ENCODE peak calls at places on chromosomes 2 and 18, in four cellular contexts. R, W, A and D are unnamed samples.

GRCh38 chr2:28382755-28383154 is 9.9 kb upstream of the FOSL2 start:
- DNase-seq in W (no peak), R (no peak), A (no peak), D (no peak)

GRCh38 chr2:102514061-102514785 is 41.2 kb downstream of the SLC9A4 start:
- DNase-seq in W (no peak), R (no peak), A (no peak), D (no peak)

GRCh38 chr18:67731853-67732252 is 215.3 kb upstream of the DSEL start:
- DNase-seq in R (no peak), W (no peak), A (no peak), D (no peak)

GRCh38 chr2:95525294-95526035 is 40.9 kb upstream of the TRIM43B start:
- DNase-seq in W (no peak), A (peak; percentile 68), R (peak; percentile 45), D (no peak)

GRCh38 chr18:33697498-33697897 is 119.5 kb downstream of the ASXL3 start:
- DNase-seq in W (no peak), A (no peak), R (no peak), D (no peak)

GRCh38 chr2:48313036-48313877 is 216.7 kb upstream of the STON1 start:
- DNase-seq in A (no peak), W (no peak), R (no peak), D (no peak)

GRCh38 chr18:28494151-28494550 is 317.2 kb upstream of the CDH2 start:
- DNase-seq in W (no peak), R (no peak), A (no peak), D (no peak)

GRCh38 chr2:151315381-151315903 is 26.0 kb upstream of the NMI start:
- DNase-seq in R (no peak), A (no peak), W (peak; percentile 71), D (peak; percentile 43)

GRCh38 chr2:67917332-67918054 is 145.3 kb downstream of the C1D start:
- DNase-seq in W (no peak), R (no peak), A (no peak), D (no peak)

GRCh38 chr2:151872468-151872867 is 44.2 kb upstream of the ARL5A start:
- DNase-seq in R (no peak), W (no peak), A (no peak), D (no peak)

GRCh38 chr2:111671426-111672150 is 212.4 kb downstream of the ANAPC1 start:
- DNase-seq in R (peak; percentile 48), W (no peak), A (no peak), D (no peak)

GRCh38 chr2:200590090-200590489 is 4.3 kb downstream of the AOX1 start:
- DNase-seq in A (no peak), R (no peak), W (no peak), D (peak; percentile 56)

GRCh38 chr2:20012282-20013060 is at the start of gene MATN3:
- DNase-seq in W (peak; percentile 31), A (peak; percentile 68), R (peak; percentile 46), D (peak; percentile 31)

GRCh38 chr2:43226955-43227829 is 786 bp upstream of the ZFP36L2 start:
- DNase-seq in R (peak; percentile 96), A (peak; percentile 97), W (peak; percentile 94), D (peak; percentile 96)

GRCh38 chr18:76824754-76825153 is 2.4 kb downstream of the ZNF236 start:
- DNase-seq in W (no peak), A (no peak), R (no peak), D (no peak)

GRCh38 chr2:33321236-33321731 is 155.2 kb upstream of the RASGRP3 start:
- DNase-seq in A (no peak), R (no peak), W (no peak), D (no peak)

GRCh38 chr2:113283704-113284284 is 5.1 kb upstream of the PAX8 start:
- DNase-seq in A (no peak), R (peak; percentile 50), W (no peak), D (peak; percentile 31)

GRCh38 chr2:181352158-181352557 is 105.0 kb upstream of the ITGA4 start:
- DNase-seq in R (no peak), A (no peak), W (no peak), D (no peak)

GRCh38 chr18:35775887-35776286 is 194.3 kb downstream of the GALNT1 start:
- DNase-seq in R (no peak), W (no peak), A (no peak), D (no peak)

GRCh38 chr2:150548527-150548926 is 61.1 kb upstream of the RND3 start:
- DNase-seq in A (no peak), W (no peak), R (no peak), D (peak; percentile 41)

GRCh38 chr2:234558642-234559041 is 61.8 kb upstream of the ARL4C start:
- DNase-seq in W (no peak), R (no peak), A (no peak), D (no peak)

GRCh38 chr18:62069556-62069955 is 117.3 kb downstream of the PIGN start:
- DNase-seq in R (no peak), A (no peak), W (no peak), D (no peak)

GRCh38 chr2:128446049-128446811 is 127.6 kb upstream of the HS6ST1 start:
- DNase-seq in R (no peak), A (no peak), W (no peak), D (no peak)

GRCh38 chr18:80202264-80202998 is 44.9 kb downstream of the PARD6G start:
- DNase-seq in W (no peak), R (no peak), A (no peak), D (no peak)

GRCh38 chr2:53633441-53633840 is 134.2 kb upstream of the CHAC2 start:
- DNase-seq in R (no peak), A (no peak), W (no peak), D (no peak)

GRCh38 chr2:199092419-199092818 is 365.3 kb downstream of the SATB2 start:
- DNase-seq in R (peak; percentile 32), A (no peak), W (no peak), D (no peak)

GRCh38 chr2:172215172-172215935 is 112.7 kb upstream of the DLX2 start:
- DNase-seq in A (no peak), R (no peak), W (no peak), D (peak; percentile 39)

GRCh38 chr2:233022561-233022960 is 9.5 kb upstream of the NGEF start:
- DNase-seq in R (no peak), W (no peak), A (no peak), D (no peak)

GRCh38 chr18:30746224-30746623 is 296.3 kb downstream of the DSC3 start:
- DNase-seq in R (no peak), A (no peak), W (no peak), D (no peak)

GRCh38 chr2:157261199-157261782 is 3.8 kb downstream of the GALNT5 start:
- DNase-seq in A (no peak), W (no peak), R (peak; percentile 68), D (no peak)

GRCh38 chr18:8662574-8663255 is 42.6 kb upstream of the MTCL1 start:
- DNase-seq in R (no peak), W (no peak), A (no peak), D (no peak)

GRCh38 chr2:218386505-218387368 is 4.7 kb downstream of the SLC11A1 start:
- DNase-seq in A (peak; percentile 44), W (no peak), R (no peak), D (no peak)
- H3K4me1 ChIP-seq in A (peaks cover 11% of the 10 kb centered on the region), W (peaks cover 3% of the 10 kb centered on the region), R (no peaks in the 10 kb centered on the region), D (peaks cover 4% of the 10 kb centered on the region)

DNA sequence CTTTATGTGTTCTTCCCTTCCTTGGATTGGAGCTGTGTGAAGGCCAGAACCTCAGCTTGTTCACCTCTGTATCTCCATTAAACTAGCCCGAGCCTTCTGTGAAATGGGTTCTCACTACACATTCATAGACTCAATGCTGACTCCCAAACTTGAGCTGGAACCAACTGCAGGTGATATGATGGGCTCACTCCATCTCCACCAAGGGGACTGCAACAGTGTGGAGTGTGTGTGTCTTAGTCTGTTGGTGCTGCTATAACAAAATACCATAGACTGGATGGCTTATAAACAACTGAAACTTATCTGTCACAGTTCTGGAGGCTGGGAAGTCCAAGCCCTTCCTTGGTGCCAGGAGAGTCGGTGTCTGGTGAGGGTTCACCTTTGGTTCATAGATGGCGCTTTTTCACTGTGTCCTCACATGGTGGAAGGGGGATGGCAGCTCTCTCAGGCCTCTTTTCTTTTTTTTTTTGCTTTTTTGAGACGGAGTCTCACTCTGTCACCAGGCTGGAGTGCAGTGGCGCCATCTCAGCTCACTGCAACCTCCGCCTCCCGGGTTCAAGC is 94.2 kb upstream of the MAP4K3 start:
- DNase-seq in A (no peak), W (no peak), R (no peak), D (no peak)
- H3K4me1 ChIP-seq in A (peaks cover 28% of the 10 kb centered on the region), W (no peaks in the 10 kb centered on the region), R (no peaks in the 10 kb centered on the region), D (no peaks in the 10 kb centered on the region)

DNA sequence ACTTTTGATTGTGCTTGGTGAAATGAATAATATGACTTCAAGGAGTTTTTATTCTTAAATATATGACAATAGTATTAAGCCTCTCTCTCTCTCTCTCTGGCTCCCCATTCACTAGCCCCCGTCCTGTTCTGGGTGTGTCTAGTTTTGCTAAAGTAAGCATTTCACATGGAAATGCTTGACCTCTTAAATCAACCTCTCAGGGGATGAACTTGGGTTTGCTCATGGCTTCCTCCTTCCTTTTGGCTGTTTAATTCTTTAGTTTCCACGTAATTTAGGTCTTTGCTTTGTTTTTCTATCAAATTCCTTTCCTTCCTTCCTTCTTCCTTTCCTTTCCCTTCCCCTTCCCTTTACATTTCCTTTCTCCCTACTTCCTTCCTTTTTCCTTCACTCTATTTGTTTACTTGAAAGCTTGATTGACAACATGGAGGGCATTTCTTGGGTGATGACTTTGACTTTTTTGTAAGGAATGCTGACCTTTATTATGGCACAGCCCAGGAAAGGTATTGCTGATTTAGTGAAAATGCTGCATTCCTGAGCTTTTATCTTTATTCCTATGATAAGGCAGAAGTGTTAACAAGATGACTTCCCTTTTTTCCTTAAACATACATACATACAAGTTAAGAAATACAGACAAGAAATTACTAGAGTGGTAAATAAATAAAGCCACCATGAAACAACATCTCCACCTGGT is 3.6 kb downstream of the DPP4 start:
- DNase-seq in W (no peak), A (no peak), R (no peak), D (no peak)
- H3K4me1 ChIP-seq in W (peaks cover 4% of the 10 kb centered on the region), A (peaks cover 54% of the 10 kb centered on the region), R (peaks cover 28% of the 10 kb centered on the region), D (peaks cover 9% of the 10 kb centered on the region)

DNA sequence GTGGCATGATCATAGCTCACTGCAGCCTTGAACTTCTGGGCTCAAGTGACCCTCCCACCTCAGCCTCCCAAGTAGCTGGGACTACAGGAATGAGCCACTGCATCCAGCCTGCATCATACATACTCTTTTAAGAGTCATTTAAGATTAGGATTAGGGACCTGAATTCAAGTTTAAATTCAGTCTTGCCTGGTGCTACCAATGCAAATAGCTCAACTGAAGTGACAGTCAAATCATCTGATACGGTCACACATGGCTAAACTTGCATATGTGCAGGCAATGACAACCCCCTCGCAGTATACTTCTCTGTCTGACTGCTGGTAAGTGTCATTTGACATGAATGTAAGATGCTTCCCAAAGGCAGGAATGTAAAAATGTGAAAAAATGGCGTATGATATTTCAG is 31.8 kb upstream of the TMEM131 start:
- DNase-seq in A (no peak), R (no peak), W (no peak), D (no peak)
- H3K4me1 ChIP-seq in A (peaks cover 11% of the 10 kb centered on the region), R (peaks cover 7% of the 10 kb centered on the region), W (peaks cover 2% of the 10 kb centered on the region), D (peaks cover 4% of the 10 kb centered on the region)

GRCh38 chr2:108585446-108585845 is 51.2 kb downstream of the LIMS1 start:
- DNase-seq in W (no peak), A (no peak), R (no peak), D (no peak)
- H3K4me1 ChIP-seq in W (peaks cover 8% of the 10 kb centered on the region), A (peaks cover 48% of the 10 kb centered on the region), R (peaks cover 26% of the 10 kb centered on the region), D (peaks cover 13% of the 10 kb centered on the region)

GRCh38 chr18:48836806-48837615 is 113.8 kb downstream of the SMAD7 start:
- DNase-seq in R (no peak), A (peak; percentile 32), W (no peak), D (no peak)
- H3K4me1 ChIP-seq in R (peaks cover 14% of the 10 kb centered on the region), A (peaks cover 63% of the 10 kb centered on the region), W (peaks cover 9% of the 10 kb centered on the region), D (peaks cover 12% of the 10 kb centered on the region)